ENCODE peak calls at places on chromosomes 4 and X, in six cellular contexts. One of them, this sample, is unnamed.

GRCh38 chrX:119606508-119607389 is 525 bp upstream of the NKRF start:
- DNase-seq in transverse colon: no peak
- DNase-seq in CD8-positive, alpha-beta memory T cell: no peak
- DNase-seq in K562: no peak
- DNase-seq in IMR-90: peak; percentile 49
- DNase-seq in left lung: no peak
- DNase-seq in this sample: no peak

GRCh38 chr4:165118256-165118909 is 5.7 kb upstream of the TMEM192 start:
- DNase-seq in transverse colon: no peak
- DNase-seq in CD8-positive, alpha-beta memory T cell: no peak
- DNase-seq in K562: no peak
- DNase-seq in IMR-90: no peak
- DNase-seq in left lung: no peak
- DNase-seq in this sample: no peak

GRCh38 chr4:151324449-151325319 is 721 bp downstream of the SH3D19 start:
- DNase-seq in transverse colon: peak; percentile 78
- DNase-seq in CD8-positive, alpha-beta memory T cell: no peak
- DNase-seq in K562: peak; percentile 15
- DNase-seq in IMR-90: peak; percentile 47
- DNase-seq in left lung: peak; percentile 81
- DNase-seq in this sample: peak; percentile 59

GRCh38 chr4:100063355-100063754 is 113.3 kb upstream of the H2AZ1 start:
- DNase-seq in transverse colon: no peak
- DNase-seq in CD8-positive, alpha-beta memory T cell: no peak
- DNase-seq in K562: no peak
- DNase-seq in IMR-90: peak; percentile 24
- DNase-seq in left lung: no peak
- DNase-seq in this sample: no peak

GRCh38 chr4:77465271-77465670 is 140.3 kb upstream of the CXCL13 start:
- DNase-seq in transverse colon: peak; percentile 15
- DNase-seq in CD8-positive, alpha-beta memory T cell: no peak
- DNase-seq in K562: no peak
- DNase-seq in IMR-90: no peak
- DNase-seq in left lung: no peak
- DNase-seq in this sample: peak; percentile 13

GRCh38 chrX:9269134-9269533 is 195.7 kb upstream of the TBL1X start:
- DNase-seq in transverse colon: no peak
- DNase-seq in CD8-positive, alpha-beta memory T cell: no peak
- DNase-seq in K562: no peak
- DNase-seq in IMR-90: no peak
- DNase-seq in left lung: no peak
- DNase-seq in this sample: no peak

GRCh38 chr4:113496698-113497097 is 264.8 kb downstream of the CAMK2D start:
- DNase-seq in transverse colon: no peak
- DNase-seq in CD8-positive, alpha-beta memory T cell: no peak
- DNase-seq in K562: no peak
- DNase-seq in IMR-90: no peak
- DNase-seq in left lung: no peak
- DNase-seq in this sample: no peak

GRCh38 chrX:15947648-15948317 is 93.2 kb upstream of the AP1S2 start:
- DNase-seq in transverse colon: no peak
- DNase-seq in CD8-positive, alpha-beta memory T cell: no peak
- DNase-seq in K562: peak; percentile 8
- DNase-seq in IMR-90: peak; percentile 63
- DNase-seq in left lung: no peak
- DNase-seq in this sample: no peak

GRCh38 chr4:53185853-53186590 is 179.8 kb downstream of the SCFD2 start:
- DNase-seq in transverse colon: no peak
- DNase-seq in CD8-positive, alpha-beta memory T cell: no peak
- DNase-seq in K562: no peak
- DNase-seq in IMR-90: peak; percentile 85
- DNase-seq in left lung: no peak
- DNase-seq in this sample: no peak

GRCh38 chr4:183412836-183413561 is 31.4 kb upstream of the CDKN2AIP start:
- DNase-seq in transverse colon: no peak
- DNase-seq in CD8-positive, alpha-beta memory T cell: no peak
- DNase-seq in K562: no peak
- DNase-seq in IMR-90: no peak
- DNase-seq in left lung: no peak
- DNase-seq in this sample: no peak

GRCh38 chr4:131499139-131499873 is 1649.8 kb upstream of the PCDH10 start:
- DNase-seq in transverse colon: no peak
- DNase-seq in CD8-positive, alpha-beta memory T cell: no peak
- DNase-seq in K562: no peak
- DNase-seq in IMR-90: peak; percentile 35
- DNase-seq in left lung: peak; percentile 31
- DNase-seq in this sample: no peak

GRCh38 chr4:101307901-101308300 is 39.4 kb downstream of the PPP3CA start:
- DNase-seq in transverse colon: no peak
- DNase-seq in CD8-positive, alpha-beta memory T cell: no peak
- DNase-seq in K562: no peak
- DNase-seq in IMR-90: no peak
- DNase-seq in left lung: no peak
- DNase-seq in this sample: no peak

GRCh38 chr4:52823478-52824092 is 38.5 kb upstream of the RASL11B start:
- DNase-seq in transverse colon: no peak
- DNase-seq in CD8-positive, alpha-beta memory T cell: no peak
- DNase-seq in K562: no peak
- DNase-seq in IMR-90: peak; percentile 47
- DNase-seq in left lung: no peak
- DNase-seq in this sample: no peak

GRCh38 chr4:154030747-154031146 is 241.9 kb upstream of the SFRP2 start:
- DNase-seq in transverse colon: no peak
- DNase-seq in CD8-positive, alpha-beta memory T cell: no peak
- DNase-seq in K562: no peak
- DNase-seq in IMR-90: no peak
- DNase-seq in left lung: no peak
- DNase-seq in this sample: no peak

GRCh38 chr4:88211473-88212252 is 53.2 kb upstream of the ABCG2 start:
- DNase-seq in transverse colon: peak; percentile 20
- DNase-seq in CD8-positive, alpha-beta memory T cell: peak; percentile 28
- DNase-seq in K562: peak; percentile 41
- DNase-seq in IMR-90: peak; percentile 46
- DNase-seq in left lung: no peak
- DNase-seq in this sample: peak; percentile 15

GRCh38 chr4:85842540-85842939 is 367.6 kb downstream of the ARHGAP24 start:
- DNase-seq in transverse colon: peak; percentile 14
- DNase-seq in CD8-positive, alpha-beta memory T cell: no peak
- DNase-seq in K562: no peak
- DNase-seq in IMR-90: peak; percentile 20
- DNase-seq in left lung: no peak
- DNase-seq in this sample: no peak

GRCh38 chrX:45771560-45772340 is 571.1 kb upstream of the DIPK2B start:
- DNase-seq in transverse colon: peak; percentile 56
- DNase-seq in CD8-positive, alpha-beta memory T cell: peak; percentile 48
- DNase-seq in K562: no peak
- DNase-seq in IMR-90: peak; percentile 80
- DNase-seq in left lung: peak; percentile 79
- DNase-seq in this sample: no peak

GRCh38 chr4:54427826-54428225 is 198.7 kb downstream of the PDGFRA start:
- DNase-seq in transverse colon: no peak
- DNase-seq in CD8-positive, alpha-beta memory T cell: no peak
- DNase-seq in K562: no peak
- DNase-seq in IMR-90: no peak
- DNase-seq in left lung: no peak
- DNase-seq in this sample: no peak

GRCh38 chr4:10460313-10461047 is 3.3 kb upstream of the ZNF518B start:
- DNase-seq in transverse colon: no peak
- DNase-seq in CD8-positive, alpha-beta memory T cell: no peak
- DNase-seq in K562: no peak
- DNase-seq in IMR-90: no peak
- DNase-seq in left lung: no peak
- DNase-seq in this sample: no peak

GRCh38 chr4:10462876-10463275 is 5.7 kb upstream of the ZNF518B start:
- DNase-seq in transverse colon: no peak
- DNase-seq in CD8-positive, alpha-beta memory T cell: no peak
- DNase-seq in K562: no peak
- DNase-seq in IMR-90: no peak
- DNase-seq in left lung: no peak
- DNase-seq in this sample: no peak

GRCh38 chr4:10459305-10459704 is 2.1 kb upstream of the ZNF518B start:
- DNase-seq in transverse colon: no peak
- DNase-seq in CD8-positive, alpha-beta memory T cell: no peak
- DNase-seq in K562: no peak
- DNase-seq in IMR-90: no peak
- DNase-seq in left lung: no peak
- DNase-seq in this sample: no peak

GRCh38 chr4:10461091-10461849 is 4.0 kb upstream of the ZNF518B start:
- DNase-seq in transverse colon: peak; percentile 57
- DNase-seq in CD8-positive, alpha-beta memory T cell: peak; percentile 63
- DNase-seq in K562: peak; percentile 83
- DNase-seq in IMR-90: peak; percentile 57
- DNase-seq in left lung: peak; percentile 94
- DNase-seq in this sample: no peak

GRCh38 chr4:10461850-10462400 is 4.7 kb upstream of the ZNF518B start:
- DNase-seq in transverse colon: no peak
- DNase-seq in CD8-positive, alpha-beta memory T cell: no peak
- DNase-seq in K562: no peak
- DNase-seq in IMR-90: no peak
- DNase-seq in left lung: no peak
- DNase-seq in this sample: no peak
- H3K4me3 ChIP-seq in transverse colon: no peak overlapping the region
- H3K4me3 ChIP-seq in CD8-positive, alpha-beta memory T cell: peak overlapping the region; percentile 55
- H3K4me3 ChIP-seq in K562: no peak overlapping the region
- H3K4me3 ChIP-seq in IMR-90: peak overlapping the region; percentile 36
- H3K4me3 ChIP-seq in left lung: peak overlapping the region; percentile 27
- H3K4me3 ChIP-seq in this sample: no peak overlapping the region

DNA sequence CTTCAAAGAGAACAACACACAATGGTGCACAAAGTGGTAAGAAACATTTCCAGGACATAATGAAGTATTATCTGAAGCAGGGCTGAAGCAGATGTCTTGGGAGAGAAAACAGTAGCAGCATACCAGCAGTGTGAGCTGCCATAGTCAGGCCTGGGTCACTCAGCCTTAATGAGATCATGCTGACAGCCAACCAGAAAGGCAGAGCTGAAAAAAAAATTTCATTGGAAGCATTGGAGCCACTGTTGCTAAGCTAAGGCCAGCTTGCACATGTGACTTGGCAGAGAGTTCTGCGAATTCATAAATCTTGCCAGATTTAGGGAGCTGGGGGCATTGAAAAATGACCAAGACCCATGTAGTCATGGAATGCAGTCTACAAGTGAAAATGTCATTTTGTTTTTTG is 444.0 kb upstream of the PITX2 start:
- DNase-seq in transverse colon: no peak
- DNase-seq in CD8-positive, alpha-beta memory T cell: no peak
- DNase-seq in K562: no peak
- DNase-seq in IMR-90: peak; percentile 39
- DNase-seq in left lung: no peak
- DNase-seq in this sample: no peak
- H3K27ac ChIP-seq in transverse colon: no peak overlapping the region
- H3K27ac ChIP-seq in CD8-positive, alpha-beta memory T cell: no peak overlapping the region
- H3K27ac ChIP-seq in K562: no peak overlapping the region
- H3K27ac ChIP-seq in IMR-90: no peak overlapping the region
- H3K27ac ChIP-seq in left lung: no peak overlapping the region
- H3K27ac ChIP-seq in this sample: no peak overlapping the region

DNA sequence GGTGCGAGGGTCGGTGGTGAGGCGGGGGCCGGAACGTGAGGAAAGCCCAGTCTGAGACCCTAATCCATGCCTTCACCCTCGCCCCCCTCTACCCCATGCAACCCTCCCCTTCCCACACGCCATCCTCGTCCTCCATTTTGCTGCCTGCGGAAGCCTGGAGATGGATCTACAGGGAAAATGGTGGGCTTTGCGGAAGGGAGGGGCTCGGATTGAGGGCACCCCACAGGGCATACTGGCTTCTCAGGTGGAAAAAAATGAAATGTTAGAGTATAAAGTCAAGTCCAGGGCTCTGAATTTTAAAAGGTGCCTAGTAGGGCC is 819 bp downstream of the BEX4 start:
- DNase-seq in transverse colon: no peak
- DNase-seq in CD8-positive, alpha-beta memory T cell: no peak
- DNase-seq in K562: no peak
- DNase-seq in IMR-90: no peak
- DNase-seq in left lung: no peak
- DNase-seq in this sample: no peak
- H3K4me3 ChIP-seq in transverse colon: peak overlapping the region; percentile 68
- H3K4me3 ChIP-seq in CD8-positive, alpha-beta memory T cell: peak overlapping the region; percentile 53
- H3K4me3 ChIP-seq in K562: peak overlapping the region; percentile 82
- H3K4me3 ChIP-seq in IMR-90: peak overlapping the region; percentile 61
- H3K4me3 ChIP-seq in left lung: peak overlapping the region; percentile 58
- H3K4me3 ChIP-seq in this sample: peak overlapping the region; percentile 46

GRCh38 chrX:75648803-75649588 is 126.2 kb upstream of the ZDHHC15 start:
- DNase-seq in transverse colon: no peak
- DNase-seq in CD8-positive, alpha-beta memory T cell: no peak
- DNase-seq in K562: no peak
- DNase-seq in IMR-90: no peak
- DNase-seq in left lung: no peak
- DNase-seq in this sample: no peak

GRCh38 chrX:75655627-75656026 is 129.4 kb downstream of the MAGEE2 start:
- DNase-seq in transverse colon: no peak
- DNase-seq in CD8-positive, alpha-beta memory T cell: no peak
- DNase-seq in K562: no peak
- DNase-seq in IMR-90: no peak
- DNase-seq in left lung: no peak
- DNase-seq in this sample: no peak

GRCh38 chrX:75649829-75650228 is 127.0 kb upstream of the ZDHHC15 start:
- DNase-seq in transverse colon: no peak
- DNase-seq in CD8-positive, alpha-beta memory T cell: no peak
- DNase-seq in K562: no peak
- DNase-seq in IMR-90: no peak
- DNase-seq in left lung: no peak
- DNase-seq in this sample: no peak
- H3K27ac ChIP-seq in transverse colon: no peak overlapping the region
- H3K27ac ChIP-seq in CD8-positive, alpha-beta memory T cell: no peak overlapping the region
- H3K27ac ChIP-seq in K562: no peak overlapping the region
- H3K27ac ChIP-seq in IMR-90: no peak overlapping the region
- H3K27ac ChIP-seq in left lung: no peak overlapping the region
- H3K27ac ChIP-seq in this sample: no peak overlapping the region

GRCh38 chr4:108166441-108167315 is 2.1 kb downstream of the LEF1 start:
- DNase-seq in transverse colon: peak; percentile 21
- DNase-seq in CD8-positive, alpha-beta memory T cell: peak; percentile 36
- DNase-seq in K562: peak; percentile 73
- DNase-seq in IMR-90: no peak
- DNase-seq in left lung: peak; percentile 78
- DNase-seq in this sample: peak; percentile 43

GRCh38 chr4:108168672-108169562 is at the start of gene LEF1:
- DNase-seq in transverse colon: peak; percentile 33
- DNase-seq in CD8-positive, alpha-beta memory T cell: peak; percentile 20
- DNase-seq in K562: peak; percentile 74
- DNase-seq in IMR-90: peak; percentile 11
- DNase-seq in left lung: peak; percentile 83
- DNase-seq in this sample: peak; percentile 60

GRCh38 chr4:108166038-108166437 is 2.7 kb downstream of the LEF1 start:
- DNase-seq in transverse colon: no peak
- DNase-seq in CD8-positive, alpha-beta memory T cell: no peak
- DNase-seq in K562: no peak
- DNase-seq in IMR-90: no peak
- DNase-seq in left lung: no peak
- DNase-seq in this sample: no peak

GRCh38 chr4:108169639-108170038 is 907 bp upstream of the LEF1 start:
- DNase-seq in transverse colon: no peak
- DNase-seq in CD8-positive, alpha-beta memory T cell: no peak
- DNase-seq in K562: no peak
- DNase-seq in IMR-90: no peak
- DNase-seq in left lung: no peak
- DNase-seq in this sample: no peak

GRCh38 chr4:108168213-108168671 is 490 bp downstream of the LEF1 start:
- DNase-seq in transverse colon: no peak
- DNase-seq in CD8-positive, alpha-beta memory T cell: no peak
- DNase-seq in K562: no peak
- DNase-seq in IMR-90: peak; percentile 8
- DNase-seq in left lung: no peak
- DNase-seq in this sample: no peak
- H3K4me3 ChIP-seq in transverse colon: peak overlapping the region; percentile 44
- H3K4me3 ChIP-seq in CD8-positive, alpha-beta memory T cell: peak overlapping the region; percentile 64
- H3K4me3 ChIP-seq in K562: peak overlapping the region; percentile 83
- H3K4me3 ChIP-seq in IMR-90: peak overlapping the region; percentile 53
- H3K4me3 ChIP-seq in left lung: peak overlapping the region; percentile 45
- H3K4me3 ChIP-seq in this sample: peak overlapping the region; percentile 48

This sample was measured in WERI-Rb-1.